ENCODE peak calls at places on chromosomes 11 and 22, in four cellular contexts. N is NCI-H2081, X is mesenteric fat pad, G is astrocyte of the spinal cord. H is an unnamed sample.

GRCh38 chr11:40166892-40167291 is 1292.6 kb downstream of the LRRC4C start:
- DNase-seq in N (no peak), X (no peak), G (no peak), H (no peak)

GRCh38 chr22:38843201-38843715 is 570 bp downstream of the NPTXR start:
- DNase-seq in G (peak), N (peak), X (no peak), H (peak)

GRCh38 chr11:101880208-101880607 is 34.6 kb upstream of the CEP126 start:
- DNase-seq in X (no peak), G (peak), N (no peak), H (no peak)

GRCh38 chr22:22787151-22787550 is 100.5 kb upstream of the IGLL5 start:
- DNase-seq in N (no peak), G (no peak), X (no peak), H (no peak)

GRCh38 chr11:33045551-33046255 is 6.3 kb downstream of the TCP11L1 start:
- DNase-seq in X (no peak), G (no peak), N (no peak), H (no peak)

GRCh38 chr11:72871089-72871488 is 56.9 kb downstream of the ATG16L2 start:
- DNase-seq in X (no peak), G (peak), N (no peak), H (no peak)

GRCh38 chr11:8833568-8834275 is 77.3 kb upstream of the AKIP1 start:
- DNase-seq in G (peak), N (no peak), X (no peak), H (no peak)

GRCh38 chr11:99449345-99449744 is 428.6 kb downstream of the CNTN5 start:
- DNase-seq in G (no peak), N (no peak), X (no peak), H (no peak)

GRCh38 chr11:106986673-106987072 is 31.6 kb downstream of the GUCY1A2 start:
- DNase-seq in N (no peak), G (no peak), X (no peak), H (no peak)

H was measured in T-helper 2 cell treated with Interferon-gamma antibody and Interleukin-4, amounts not matched to agents 5 μg/mL and 100 μg/mL, for 36 hours.